ENCODE peak calls at places on chromosomes 1 and 21, in four cellular contexts. D is NCI-H1105 treated with DMSO at 0.1 percent for 48 hours, W is HTR-8/SVneo, K is PC-3. P is an unnamed sample.

GRCh38 chr1:41493117-41493536 is 8.6 kb upstream of the EDN2 start:
- DNase-seq in D (no peak), W (peak; percentile 72), K (peak; percentile 70), P (no peak)

GRCh38 chr1:10694274-10694632 is 102.2 kb downstream of the CASZ1 start:
- DNase-seq in D (peak; percentile 82), W (peak; percentile 54), K (no peak), P (peak; percentile 89)

GRCh38 chr1:241518447-241519307 is 878 bp downstream of the FH start:
- DNase-seq in D (no peak), W (no peak), K (peak; percentile 41), P (peak; percentile 64)

GRCh38 chr1:160884091-160884490 is 889 bp downstream of the ITLN1 start:
- DNase-seq in D (no peak), W (no peak), K (no peak), P (no peak)

GRCh38 chr1:184866991-184867788 is 107.1 kb downstream of the NIBAN1 start:
- DNase-seq in D (no peak), W (peak; percentile 51), K (peak; percentile 76), P (no peak)

GRCh38 chr21:20882462-20883415 is 115.5 kb upstream of the NCAM2 start:
- DNase-seq in D (peak; percentile 64), W (peak; percentile 1), K (peak; percentile 64), P (peak; percentile 83)

GRCh38 chr1:116529199-116529616 is 41.6 kb downstream of the CD58 start:
- DNase-seq in D (no peak), W (no peak), K (no peak), P (no peak)

GRCh38 chr1:1286313-1287261 is 6.4 kb downstream of the SCNN1D start:
- DNase-seq in D (no peak), W (no peak), K (no peak), P (no peak)

GRCh38 chr1:238060046-238060445 is 169.3 kb upstream of the ZP4 start:
- DNase-seq in D (no peak), W (no peak), K (no peak), P (peak; percentile 31)

GRCh38 chr1:15833069-15833679 is 14.3 kb upstream of the SPEN start:
- DNase-seq in D (peak; percentile 83), W (no peak), K (peak; percentile 64), P (peak; percentile 72)

GRCh38 chr1:33256701-33257387 is 552 bp downstream of the ZNF362 start:
- DNase-seq in D (peak; percentile 47), W (no peak), K (peak; percentile 87), P (peak; percentile 78)

GRCh38 chr21:41972511-41973205 is 18.8 kb upstream of the C2CD2 start:
- DNase-seq in D (no peak), W (no peak), K (no peak), P (no peak)

GRCh38 chr1:61226791-61227567 is 144.6 kb downstream of the NFIA start:
- DNase-seq in D (peak; percentile 98), W (no peak), K (no peak), P (peak; percentile 94)

GRCh38 chr1:163035791-163036249 is 33.3 kb upstream of the RGS4 start:
- DNase-seq in D (no peak), W (peak; percentile 48), K (peak; percentile 98), P (peak; percentile 99)

P was measured in NCI-H69.